ENCODE peak calls at places on chromosomes 3 and 15, in eight cellular contexts. N is A549, E is heart left ventricle, T is K562, I is uterus, F is lower leg skin, Z is body of pancreas, H is ovary. L is an unnamed sample.

GRCh38 chr3:41198526-41198925 is 779 bp upstream of the CTNNB1 start:
- DNase-seq in E (peak), T (no peak), H (peak), N (no peak), I (peak), F (peak), Z (peak), L (no peak)

GRCh38 chr3:43852066-43852465 is 161.3 kb downstream of the ABHD5 start:
- DNase-seq in T (no peak), Z (no peak), N (peak), E (no peak), F (no peak), I (no peak), H (no peak), L (no peak)

GRCh38 chr3:98994128-98994762 is 92.8 kb upstream of the DCBLD2 start:
- DNase-seq in E (no peak), I (no peak), Z (no peak), F (no peak), H (no peak), N (peak), T (no peak), L (no peak)

GRCh38 chr3:57556459-57557087 is 499 bp downstream of the PDE12 start:
- DNase-seq in H (no peak), T (no peak), N (no peak), Z (peak), E (peak), F (no peak), I (no peak), L (peak)

GRCh38 chr3:10093678-10094077 is 14.4 kb downstream of the FANCD2OS start:
- DNase-seq in N (no peak), T (no peak), Z (no peak), I (no peak), E (no peak), H (no peak), F (no peak), L (no peak)

GRCh38 chr3:40680685-40681657 is 156.2 kb downstream of the ZNF621 start:
- DNase-seq in F (no peak), E (no peak), I (no peak), Z (no peak), N (no peak), H (no peak), T (no peak), L (no peak)

GRCh38 chr3:163924600-163924999 is 1153.7 kb downstream of the SI start:
- DNase-seq in H (no peak), Z (no peak), N (no peak), I (no peak), E (no peak), T (no peak), F (no peak), L (no peak)

GRCh38 chr3:87350367-87351199 is 74.2 kb upstream of the POU1F1 start:
- DNase-seq in Z (peak), I (no peak), E (no peak), H (no peak), T (peak), N (peak), F (no peak), L (no peak)

GRCh38 chr3:140760324-140761075 is 82.6 kb downstream of the TRIM42 start:
- DNase-seq in F (no peak), H (no peak), T (no peak), I (no peak), E (no peak), Z (no peak), N (no peak), L (no peak)

GRCh38 chr15:50744601-50745000 is 20.9 kb downstream of the SPPL2A start:
- DNase-seq in N (no peak), F (no peak), Z (no peak), T (no peak), H (no peak), E (no peak), I (no peak), L (no peak)

GRCh38 chr3:182500294-182500693 is 293.0 kb upstream of the ATP11B start:
- DNase-seq in N (no peak), H (no peak), E (no peak), Z (no peak), I (no peak), F (no peak), T (no peak), L (no peak)

GRCh38 chr15:51253385-51253784 is 85.0 kb downstream of the CYP19A1 start:
- DNase-seq in I (no peak), H (no peak), T (no peak), E (no peak), Z (no peak), N (no peak), F (no peak), L (no peak)

GRCh38 chr15:58070801-58071418 is 5.4 kb upstream of the ALDH1A2 start:
- DNase-seq in H (peak), N (peak), I (peak), Z (peak), T (peak), F (peak), E (peak), L (no peak)

GRCh38 chr15:60137711-60138396 is 133.7 kb downstream of the FOXB1 start:
- DNase-seq in E (no peak), N (no peak), I (no peak), H (no peak), T (no peak), Z (no peak), F (no peak), L (peak)

GRCh38 chr3:185552358-185552877 is at the start of gene LIPH:
- DNase-seq in I (no peak), F (no peak), Z (peak), T (peak), E (no peak), H (no peak), N (peak), L (peak)

GRCh38 chr3:11379238-11379823 is 107.1 kb downstream of the ATG7 start:
- DNase-seq in Z (no peak), I (no peak), E (no peak), H (no peak), T (no peak), N (peak), F (no peak), L (no peak)

GRCh38 chr15:77406846-77407245 is 13.1 kb downstream of the PEAK1 start:
- DNase-seq in T (no peak), F (no peak), Z (no peak), E (no peak), H (no peak), I (no peak), N (no peak), L (no peak)

GRCh38 chr3:94098487-94098886 is 35.6 kb downstream of the NSUN3 start:
- DNase-seq in T (no peak), F (no peak), E (no peak), N (no peak), H (no peak), Z (no peak), I (no peak), L (no peak)

GRCh38 chr15:51536965-51537574 is 85.5 kb downstream of the DMXL2 start:
- DNase-seq in E (no peak), T (peak), Z (no peak), H (no peak), I (no peak), F (no peak), N (peak), L (no peak)

GRCh38 chr3:74532446-74532845 is 82.0 kb downstream of the CNTN3 start:
- DNase-seq in T (no peak), E (no peak), F (peak), N (no peak), I (no peak), H (no peak), Z (no peak), L (no peak)

GRCh38 chr3:171640520-171641412 is 169.5 kb downstream of the PLD1 start:
- DNase-seq in T (no peak), Z (no peak), N (peak), F (no peak), H (no peak), E (no peak), I (no peak), L (no peak)

GRCh38 chr15:55499158-55499557 is 8.9 kb downstream of the DNAAF4 start:
- DNase-seq in F (no peak), E (no peak), Z (no peak), T (no peak), N (no peak), I (no peak), H (no peak), L (no peak)

GRCh38 chr3:126678691-126679317 is 23.9 kb upstream of the TXNRD3 start:
- DNase-seq in F (no peak), H (no peak), Z (no peak), T (no peak), N (no peak), I (no peak), E (no peak), L (no peak)

GRCh38 chr3:16935766-16936165 is 51.0 kb downstream of the PLCL2 start:
- DNase-seq in H (no peak), N (no peak), E (no peak), T (peak), Z (no peak), I (no peak), F (no peak), L (no peak)

GRCh38 chr15:22226034-22226790 is 145.9 kb downstream of the OR4M2 start:
- DNase-seq in Z (no peak), H (no peak), T (no peak), I (no peak), F (no peak), N (no peak), E (peak), L (no peak)

GRCh38 chr15:73258271-73259108 is 110.3 kb downstream of the HCN4 start:
- DNase-seq in F (no peak), Z (no peak), T (no peak), I (no peak), H (no peak), N (no peak), E (no peak), L (no peak)

GRCh38 chr15:66834863-66835557 is 133.0 kb downstream of the SMAD6 start:
- DNase-seq in T (no peak), E (no peak), N (no peak), I (no peak), Z (peak), H (no peak), F (no peak), L (no peak)

GRCh38 chr3:33629219-33629618 is 88.8 kb downstream of the CLASP2 start:
- DNase-seq in E (no peak), I (no peak), Z (no peak), N (no peak), H (no peak), F (no peak), T (no peak), L (no peak)

GRCh38 chr15:39920510-39921273 is 626 bp upstream of the GPR176 start:
- DNase-seq in E (peak), T (peak), H (peak), Z (peak), I (peak), N (peak), F (peak), L (peak)

GRCh38 chr15:80890341-80890972 is 99.2 kb downstream of the MESD start:
- DNase-seq in E (no peak), Z (no peak), H (no peak), I (no peak), N (no peak), T (no peak), F (no peak), L (peak)

GRCh38 chr3:177498037-177498857 is 301.0 kb upstream of the TBL1XR1 start:
- DNase-seq in N (peak), F (no peak), E (no peak), Z (peak), I (no peak), H (no peak), T (no peak), L (peak)

GRCh38 chr3:55571216-55571813 is 84.2 kb upstream of the WNT5A start:
- DNase-seq in N (no peak), Z (no peak), E (no peak), F (no peak), I (no peak), H (no peak), T (no peak), L (no peak)

GRCh38 chr3:35383216-35383615 is 256.1 kb upstream of the ARPP21 start:
- DNase-seq in I (no peak), H (no peak), Z (no peak), T (no peak), F (no peak), E (no peak), N (no peak), L (no peak)

GRCh38 chr15:52709172-52709979 is 30.2 kb upstream of the ATOSA start:
- DNase-seq in T (no peak), N (no peak), E (no peak), Z (peak), I (no peak), H (no peak), F (peak), L (no peak)

GRCh38 chr3:102156426-102156825 is 278.4 kb upstream of the ZPLD1 start:
- DNase-seq in E (no peak), I (no peak), N (peak), T (no peak), H (no peak), Z (peak), F (no peak), L (peak)

GRCh38 chr3:43279532-43279931 is 6.8 kb upstream of the SNRK start:
- DNase-seq in Z (no peak), I (no peak), T (no peak), F (no peak), H (no peak), N (no peak), E (no peak), L (no peak)

GRCh38 chr15:43516185-43516584 is 1.2 kb upstream of the MAP1A start:
- DNase-seq in F (peak), H (peak), Z (no peak), N (no peak), I (peak), E (no peak), T (peak), L (no peak)

GRCh38 chr3:60742606-60743145 is 508.6 kb downstream of the FHIT start:
- DNase-seq in I (no peak), N (peak), T (no peak), H (no peak), Z (no peak), F (no peak), E (no peak), L (peak)

GRCh38 chr3:1294566-1294965 is 201.7 kb downstream of the CNTN6 start:
- DNase-seq in H (no peak), I (no peak), Z (no peak), T (no peak), E (no peak), N (no peak), F (no peak), L (no peak)

DNA sequence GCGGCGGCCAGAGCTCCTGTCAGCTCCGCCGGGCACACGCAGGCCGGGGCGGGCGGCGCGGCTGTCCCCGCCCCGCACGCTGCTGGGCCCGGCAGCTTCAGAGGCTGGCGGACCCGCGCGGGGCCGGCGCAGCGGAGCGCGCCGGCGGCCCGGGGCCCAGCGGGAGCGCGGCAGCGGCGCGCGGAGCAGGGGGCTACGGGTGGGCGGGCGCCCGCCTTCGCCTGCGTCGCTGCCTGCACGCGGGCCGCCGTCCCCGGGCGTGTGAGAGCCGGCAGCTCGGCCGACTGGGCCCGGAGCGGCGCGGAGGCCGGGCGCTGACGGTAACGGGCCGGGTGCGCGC is 476 bp upstream of the MAN2A2 start:
- DNase-seq in Z (no peak), I (no peak), E (no peak), N (no peak), F (no peak), T (no peak), H (no peak), L (no peak)
- TF ChIP-seq POLR2A in Z (no peak), I (no peak), E (no peak), N (no peak), F (no peak), T (no peak), H (no peak), L (peak)

DNA sequence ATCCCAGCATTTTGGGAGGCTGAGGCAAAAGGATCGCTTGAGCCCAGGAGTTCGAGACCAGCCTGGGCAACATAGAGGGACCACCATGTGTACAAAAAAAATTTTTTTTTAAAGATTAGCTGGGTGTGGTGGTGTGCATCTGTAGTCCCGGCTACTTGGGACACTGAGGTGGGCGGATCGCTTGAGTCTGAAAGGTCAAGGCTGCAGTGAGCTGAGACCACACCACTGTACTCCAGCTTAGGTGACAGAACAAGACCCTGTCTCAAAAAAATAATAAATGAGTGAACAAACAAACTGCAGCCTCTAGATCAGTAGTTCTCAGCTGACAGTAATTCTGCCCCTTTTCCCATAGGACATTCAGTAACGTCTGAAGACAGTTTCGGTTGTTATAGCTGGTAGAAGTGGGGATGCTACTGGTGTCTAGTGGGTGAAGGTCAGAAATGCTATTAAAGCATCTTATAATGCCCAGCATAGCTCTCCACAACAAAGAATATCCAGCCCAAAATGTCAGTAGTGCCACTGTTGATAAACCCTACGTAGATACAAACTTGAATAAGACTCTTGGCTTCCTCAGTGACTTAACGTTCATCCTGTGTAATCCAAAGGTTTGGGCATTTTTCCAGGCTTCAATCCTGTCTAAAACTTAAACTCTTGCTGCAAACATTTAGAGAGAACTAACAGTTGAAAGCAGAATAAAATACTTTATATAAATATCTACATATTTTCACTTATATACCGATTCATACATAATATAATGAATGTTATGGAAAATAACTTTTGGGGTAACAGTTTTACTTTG is 10.6 kb downstream of the SMC4 start:
- DNase-seq in N (no peak), T (no peak), H (no peak), F (no peak), I (no peak), E (no peak), Z (no peak), L (no peak)
- TF ChIP-seq POLR2A in N (no peak), T (peak), H (no peak), F (no peak), I (no peak), E (no peak), Z (no peak), L (no peak)

DNA sequence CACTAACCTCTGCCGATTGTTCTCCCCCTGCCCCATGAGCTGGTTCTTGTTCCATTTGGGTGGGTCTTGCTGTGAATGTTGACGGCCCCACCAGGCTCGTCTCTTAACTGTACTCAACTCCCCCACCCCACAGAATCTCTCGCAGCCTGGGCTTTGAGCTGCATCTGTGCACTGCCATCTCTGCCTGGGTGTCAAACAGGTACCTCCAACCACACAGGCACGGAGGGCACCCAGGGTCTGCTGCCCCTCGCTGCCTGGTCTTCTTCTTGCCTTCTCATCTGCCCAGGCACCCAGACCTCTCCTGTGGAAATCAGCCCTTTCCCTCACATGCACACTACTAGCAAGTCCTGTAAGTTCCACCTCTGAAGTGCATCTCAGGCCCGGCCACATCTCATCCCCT is 10.1 kb downstream of the TLR9 start:
- DNase-seq in F (no peak), H (no peak), I (no peak), E (no peak), T (no peak), N (no peak), Z (no peak), L (no peak)
- TF ChIP-seq POLR2A in F (no peak), H (no peak), I (no peak), E (no peak), T (no peak), N (no peak), Z (no peak), L (no peak)

GRCh38 chr3:29079358-29079757 is 201.5 kb upstream of the RBMS3 start:
- DNase-seq in N (no peak), E (no peak), Z (no peak), I (no peak), F (no peak), H (no peak), T (no peak), L (no peak)
- TF ChIP-seq POLR2A in N (no peak), E (no peak), Z (no peak), I (no peak), F (no peak), H (no peak), T (no peak), L (no peak)

DNA sequence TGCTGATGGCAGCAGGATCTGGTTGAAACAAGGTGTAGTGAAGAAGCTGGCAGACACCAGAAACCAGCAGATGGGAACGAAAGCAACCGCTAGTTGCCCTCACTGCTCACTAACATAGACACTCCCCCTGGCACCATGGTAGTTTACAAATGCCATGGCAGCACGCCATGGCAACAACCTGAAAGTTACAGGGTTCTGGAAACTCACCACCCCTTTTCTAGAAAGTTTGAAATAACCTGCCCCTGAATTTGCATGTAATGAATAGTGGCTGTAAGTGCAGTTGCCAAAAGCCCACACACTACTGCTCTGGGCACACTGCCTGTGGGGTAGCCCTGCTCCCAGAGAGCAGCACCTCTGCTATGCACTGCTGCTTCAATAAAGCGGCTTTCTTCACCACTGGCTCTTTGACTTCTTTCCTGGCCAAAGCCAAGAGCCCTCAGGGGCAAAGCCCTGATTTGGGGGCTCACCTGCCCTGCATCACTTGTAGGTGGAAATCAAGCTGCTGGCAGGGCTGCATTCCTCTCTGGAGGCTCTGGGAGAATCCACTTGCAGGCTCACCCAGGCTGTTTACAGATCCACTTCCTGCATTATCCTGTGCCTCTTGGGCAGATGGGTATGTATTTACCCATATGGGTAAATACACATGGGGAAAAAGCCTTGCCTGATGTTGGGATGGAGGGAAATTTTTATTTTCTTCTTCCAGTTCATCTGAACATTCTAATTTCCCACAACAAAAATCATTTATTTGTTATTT is 2.0 kb upstream of the GP9 start:
- DNase-seq in E (no peak), T (no peak), H (no peak), F (no peak), N (no peak), Z (peak), I (no peak), L (no peak)
- TF ChIP-seq POLR2A in E (no peak), T (no peak), H (no peak), F (no peak), N (no peak), Z (no peak), I (no peak), L (no peak)

GRCh38 chr3:197021231-197021630 is 8.4 kb downstream of the MELTF start:
- DNase-seq in E (peak), Z (no peak), F (no peak), I (no peak), N (no peak), H (no peak), T (peak), L (no peak)
- TF ChIP-seq POLR2A in E (no peak), Z (no peak), F (no peak), I (no peak), N (no peak), H (no peak), T (no peak), L (no peak)

GRCh38 chr3:160675566-160676124 is 1.3 kb upstream of the ARL14 start:
- DNase-seq in H (no peak), Z (no peak), I (no peak), N (no peak), E (no peak), T (no peak), F (no peak), L (no peak)

GRCh38 chr3:160673188-160673587 is 3.8 kb upstream of the ARL14 start:
- DNase-seq in H (no peak), T (no peak), E (no peak), N (peak), F (no peak), I (no peak), Z (no peak), L (no peak)

GRCh38 chr3:160677459-160677901 is 520 bp downstream of the ARL14 start:
- DNase-seq in E (no peak), I (no peak), T (no peak), H (no peak), Z (peak), F (no peak), N (peak), L (no peak)

GRCh38 chr3:160678447-160678846 is 1.5 kb downstream of the ARL14 start:
- DNase-seq in F (no peak), T (no peak), I (no peak), H (no peak), Z (peak), N (peak), E (no peak), L (no peak)

GRCh38 chr3:160676547-160677303 is at the start of gene ARL14:
- DNase-seq in N (peak), H (no peak), T (no peak), Z (peak), I (no peak), E (no peak), F (no peak), L (peak)
- TF ChIP-seq POLR2A in N (no peak), H (no peak), T (no peak), Z (peak), I (no peak), E (no peak), F (no peak), L (no peak)